ENCODE peak calls at places on chromosomes 11 and 22, in four cellular contexts. T, W, F and J are unnamed samples.
A peak's percentile ranks its signal among the peaks of the same experiment; 100 is the strongest.

GRCh38 chr22:22082960-22083359 is 100.4 kb upstream of the TOP3B start:
- DNase-seq in F (no peak), W (no peak), T (no peak), J (no peak)

GRCh38 chr11:126025822-126026221 is 36.8 kb downstream of the CDON start:
- DNase-seq in F (no peak), T (no peak), W (no peak), J (no peak)

GRCh38 chr11:34791725-34792124 is 124.5 kb downstream of the APIP start:
- DNase-seq in W (no peak), F (peak; percentile 71), T (no peak), J (no peak)

GRCh38 chr11:8066036-8066910 is 14.7 kb upstream of the TUB start:
- DNase-seq in T (no peak), W (no peak), F (no peak), J (no peak)

GRCh38 chr11:135074397-135074998 is 662.5 kb upstream of the B3GAT1 start:
- DNase-seq in T (peak; percentile 2), W (no peak), F (no peak), J (no peak)

GRCh38 chr11:59756496-59756840 is 1.3 kb downstream of the STX3 start:
- DNase-seq in F (no peak), T (peak; percentile 74), W (no peak), J (no peak)

GRCh38 chr11:105589346-105589745 is 20.5 kb upstream of the GRIA4 start:
- DNase-seq in F (no peak), T (peak; percentile 6), W (no peak), J (no peak)

GRCh38 chr11:125331357-125331756 is 164.7 kb downstream of the FEZ1 start:
- DNase-seq in T (no peak), F (no peak), W (no peak), J (no peak)

GRCh38 chr22:35914665-35915476 is 113.8 kb downstream of the RBFOX2 start:
- DNase-seq in T (peak; percentile 91), W (peak; percentile 50), F (peak; percentile 40), J (no peak)

GRCh38 chr22:45096256-45096907 is 67.3 kb upstream of the NUP50 start:
- DNase-seq in T (peak; percentile 48), F (peak; percentile 42), W (peak; percentile 54), J (peak; percentile 83)

GRCh38 chr22:19068784-19069271 is 53.4 kb downstream of the DGCR2 start:
- DNase-seq in W (no peak), T (no peak), F (no peak), J (peak; percentile 56)

GRCh38 chr11:64763804-64764611 is 4.2 kb upstream of the PYGM start:
- DNase-seq in T (no peak), F (no peak), W (no peak), J (peak; percentile 25)

GRCh38 chr11:15113381-15113780 is 1.3 kb upstream of the INSC start:
- DNase-seq in W (no peak), F (peak; percentile 82), T (no peak), J (no peak)

GRCh38 chr22:42644422-42645340 is 4.3 kb upstream of the ATP5MGL start:
- DNase-seq in T (no peak), W (no peak), F (no peak), J (no peak)

GRCh38 chr11:46528445-46529085 is 65.3 kb downstream of the AMBRA1 start:
- DNase-seq in T (no peak), F (peak; percentile 11), W (no peak), J (no peak)

GRCh38 chr11:119319136-119319701 is 2.3 kb upstream of the MCAM start:
- DNase-seq in F (no peak), T (no peak), W (no peak), J (no peak)

GRCh38 chr11:113540416-113541330 is 65.5 kb upstream of the DRD2 start:
- DNase-seq in T (no peak), W (no peak), F (no peak), J (no peak)
- TF ChIP-seq CTCF in T (no peak), W (peak; percentile 11), F (no peak), J (no peak)

DNA sequence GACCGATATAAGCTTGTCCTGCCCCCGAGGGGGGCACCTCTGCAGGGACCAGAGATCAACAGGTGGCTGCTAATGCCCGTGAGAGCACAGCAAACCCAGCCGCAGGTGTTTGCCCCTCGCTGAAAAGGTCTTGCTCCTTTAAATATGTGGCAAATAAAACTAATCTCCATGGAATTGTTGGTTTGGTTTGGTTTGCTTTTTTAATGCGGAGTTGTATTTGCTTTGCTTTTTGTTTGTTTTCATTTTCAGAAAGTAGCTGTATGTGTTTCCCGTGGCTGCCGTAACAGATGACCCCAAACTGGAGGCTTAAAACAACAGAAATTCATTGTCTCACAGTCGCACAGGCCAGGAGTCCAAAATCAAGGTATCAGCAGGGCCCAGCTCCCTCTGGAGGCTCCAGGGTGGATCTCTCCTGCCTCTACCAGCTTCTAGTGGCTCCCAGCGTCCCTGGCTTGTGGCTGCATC is 93.0 kb downstream of the CELSR1 start:
- DNase-seq in F (no peak), T (no peak), W (no peak), J (no peak)
- TF ChIP-seq CTCF in F (no peak), T (peak; percentile 44), W (no peak), J (no peak)

GRCh38 chr22:50260801-50261614 is 475 bp downstream of the MAPK12 start:
- DNase-seq in F (peak; percentile 54), W (no peak), T (no peak), J (peak; percentile 81)
- TF ChIP-seq CTCF in F (no peak), W (no peak), T (no peak), J (no peak)

GRCh38 chr11:30786392-30787120 is 200.4 kb upstream of the MPPED2 start:
- DNase-seq in T (no peak), W (no peak), F (no peak), J (no peak)
- TF ChIP-seq CTCF in T (no peak), W (no peak), F (no peak), J (no peak)

DNA sequence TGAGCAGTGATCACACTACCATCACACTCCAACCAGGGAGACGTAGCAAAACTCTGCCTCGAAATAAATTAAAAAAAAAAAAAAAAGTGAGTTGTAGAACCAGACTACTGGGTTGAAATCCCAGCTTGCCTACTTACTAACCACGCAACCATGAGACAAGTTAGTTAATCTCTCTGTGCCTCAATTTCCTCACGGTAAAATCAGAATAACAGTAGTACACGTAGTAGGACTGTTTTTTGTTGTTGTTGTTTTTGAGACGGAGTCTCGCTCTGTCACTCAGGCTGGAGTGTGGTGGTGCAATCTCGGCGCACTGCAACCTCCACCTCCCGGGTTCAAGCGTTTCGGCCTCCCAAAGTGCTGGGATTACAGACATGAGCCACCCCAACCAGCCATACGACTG is 14.2 kb downstream of the RAB6A start:
- DNase-seq in T (no peak), F (no peak), W (no peak), J (no peak)
- TF ChIP-seq CTCF in T (no peak), F (no peak), W (no peak), J (no peak)

DNA sequence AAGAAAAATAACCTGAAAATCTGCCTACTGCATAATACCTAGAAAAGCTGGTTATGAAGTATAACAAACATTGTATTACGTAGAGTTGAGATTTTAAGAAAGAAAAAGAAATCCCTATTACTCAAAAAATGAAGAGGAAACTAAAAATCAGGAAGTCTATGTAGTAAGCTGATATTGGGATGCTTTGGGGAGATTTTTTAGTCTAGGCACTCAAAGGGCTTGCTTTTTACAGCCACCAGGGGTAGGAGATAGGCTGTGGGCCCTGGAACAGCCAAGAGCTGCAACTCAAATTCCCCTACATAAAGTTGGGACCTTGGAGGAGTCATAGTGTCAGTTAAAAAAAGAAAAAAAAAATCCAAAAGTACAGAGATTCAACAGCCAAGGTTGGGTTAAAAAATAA is 90.4 kb downstream of the RELT start:
- DNase-seq in T (no peak), W (no peak), F (no peak), J (no peak)
- TF ChIP-seq CTCF in T (no peak), W (no peak), F (no peak), J (no peak)

DNA sequence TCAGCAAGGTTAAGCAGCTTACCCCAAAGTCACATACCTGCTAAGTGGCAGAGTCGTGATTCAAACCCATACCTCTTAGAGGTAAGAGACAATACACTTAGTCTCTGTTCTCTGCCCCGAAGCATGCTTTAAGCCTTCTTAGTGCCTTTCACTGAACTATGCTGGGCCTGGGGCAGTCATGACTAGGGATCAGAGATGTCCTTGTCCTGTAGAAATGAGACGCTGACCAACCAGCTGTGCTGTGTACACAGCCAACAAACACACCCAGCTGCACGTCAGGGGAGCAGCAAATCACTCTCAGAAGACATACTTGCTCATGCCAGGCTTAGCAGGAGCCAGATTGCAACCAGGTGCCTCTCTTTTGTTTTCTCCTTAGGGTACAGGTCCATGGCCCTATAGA is 255.7 kb downstream of the BUD13 start:
- DNase-seq in F (no peak), W (no peak), T (no peak), J (no peak)
- TF ChIP-seq CTCF in F (no peak), W (no peak), T (no peak), J (no peak)